ENCODE peak calls at places on chromosomes 3 and 15, in six cellular contexts. One of them, this sample, is unnamed.

GRCh38 chr3:156816794-156817741 is 9.1 kb upstream of the LEKR1 start:
- ATAC-seq in HepG2: peak; percentile 34
- ATAC-seq in K562: peak; percentile 85
- ATAC-seq in upper lobe of left lung: peak; percentile 97
- ATAC-seq in GM12878: peak; percentile 78
- ATAC-seq in A549: peak; percentile 81
- ATAC-seq in this sample: peak; percentile 92

GRCh38 chr3:44128057-44128775 is 113.5 kb upstream of the TOPAZ1 start:
- ATAC-seq in A549: no peak
- ATAC-seq in upper lobe of left lung: no peak
- ATAC-seq in GM12878: no peak
- ATAC-seq in HepG2: no peak
- ATAC-seq in K562: no peak
- ATAC-seq in this sample: no peak

GRCh38 chr3:71104090-71104489 is 479.4 kb downstream of the FOXP1 start:
- ATAC-seq in GM12878: no peak
- ATAC-seq in upper lobe of left lung: peak; percentile 51
- ATAC-seq in K562: no peak
- ATAC-seq in A549: no peak
- ATAC-seq in HepG2: no peak
- ATAC-seq in this sample: no peak

GRCh38 chr3:98021821-98022220 is 13.3 kb downstream of the GABRR3 start:
- ATAC-seq in GM12878: peak; percentile 52
- ATAC-seq in HepG2: no peak
- ATAC-seq in K562: no peak
- ATAC-seq in upper lobe of left lung: peak; percentile 27
- ATAC-seq in A549: peak; percentile 34
- ATAC-seq in this sample: no peak

GRCh38 chr3:126274735-126275734 is 82.2 kb downstream of the KLF15 start:
- ATAC-seq in GM12878: no peak
- ATAC-seq in upper lobe of left lung: peak; percentile 29
- ATAC-seq in A549: no peak
- ATAC-seq in HepG2: peak; percentile 39
- ATAC-seq in K562: no peak
- ATAC-seq in this sample: no peak

GRCh38 chr3:32707026-32707370 is 22.0 kb downstream of the CNOT10 start:
- ATAC-seq in A549: no peak
- ATAC-seq in GM12878: no peak
- ATAC-seq in K562: no peak
- ATAC-seq in upper lobe of left lung: no peak
- ATAC-seq in HepG2: no peak
- ATAC-seq in this sample: no peak

GRCh38 chr3:33025648-33026178 is 71.2 kb downstream of the GLB1 start:
- ATAC-seq in K562: no peak
- ATAC-seq in HepG2: no peak
- ATAC-seq in A549: no peak
- ATAC-seq in GM12878: no peak
- ATAC-seq in upper lobe of left lung: no peak
- ATAC-seq in this sample: no peak

GRCh38 chr15:64032327-64032726 is 14.0 kb downstream of the DAPK2 start:
- ATAC-seq in upper lobe of left lung: no peak
- ATAC-seq in GM12878: no peak
- ATAC-seq in A549: no peak
- ATAC-seq in K562: peak; percentile 65
- ATAC-seq in HepG2: no peak
- ATAC-seq in this sample: no peak

GRCh38 chr15:66830358-66830757 is 128.3 kb downstream of the SMAD6 start:
- ATAC-seq in upper lobe of left lung: no peak
- ATAC-seq in HepG2: no peak
- ATAC-seq in K562: no peak
- ATAC-seq in A549: peak; percentile 87
- ATAC-seq in GM12878: no peak
- ATAC-seq in this sample: no peak

GRCh38 chr15:77276096-77276495 is 143.8 kb downstream of the PEAK1 start:
- ATAC-seq in GM12878: no peak
- ATAC-seq in upper lobe of left lung: no peak
- ATAC-seq in HepG2: no peak
- ATAC-seq in K562: no peak
- ATAC-seq in A549: no peak
- ATAC-seq in this sample: no peak

GRCh38 chr3:140386357-140387100 is 291.3 kb upstream of the TRIM42 start:
- ATAC-seq in upper lobe of left lung: peak; percentile 35
- ATAC-seq in K562: peak; percentile 84
- ATAC-seq in A549: no peak
- ATAC-seq in HepG2: peak; percentile 41
- ATAC-seq in GM12878: no peak
- ATAC-seq in this sample: no peak

GRCh38 chr3:108175352-108175751 is 46.9 kb downstream of the IFT57 start:
- ATAC-seq in A549: no peak
- ATAC-seq in GM12878: no peak
- ATAC-seq in HepG2: no peak
- ATAC-seq in K562: no peak
- ATAC-seq in upper lobe of left lung: no peak
- ATAC-seq in this sample: no peak

GRCh38 chr15:62594017-62594416 is 428.9 kb upstream of the C2CD4B start:
- ATAC-seq in A549: no peak
- ATAC-seq in upper lobe of left lung: no peak
- ATAC-seq in K562: no peak
- ATAC-seq in HepG2: peak; percentile 72
- ATAC-seq in GM12878: no peak
- ATAC-seq in this sample: no peak

GRCh38 chr3:25604107-25604805 is 60.5 kb downstream of the TOP2B start:
- ATAC-seq in GM12878: peak; percentile 54
- ATAC-seq in upper lobe of left lung: peak; percentile 91
- ATAC-seq in A549: peak; percentile 88
- ATAC-seq in HepG2: no peak
- ATAC-seq in K562: peak; percentile 99
- ATAC-seq in this sample: peak; percentile 71

GRCh38 chr3:99651561-99651960 is 13.2 kb downstream of the COL8A1 start:
- ATAC-seq in K562: no peak
- ATAC-seq in A549: peak; percentile 73
- ATAC-seq in HepG2: no peak
- ATAC-seq in upper lobe of left lung: peak; percentile 77
- ATAC-seq in GM12878: no peak
- ATAC-seq in this sample: peak; percentile 69

GRCh38 chr3:66110840-66111239 is 72.1 kb upstream of the MAGI1 start:
- ATAC-seq in upper lobe of left lung: no peak
- ATAC-seq in A549: no peak
- ATAC-seq in GM12878: no peak
- ATAC-seq in HepG2: peak; percentile 46
- ATAC-seq in K562: no peak
- ATAC-seq in this sample: peak; percentile 68

GRCh38 chr15:62464705-62465104 is 299.6 kb upstream of the C2CD4B start:
- ATAC-seq in upper lobe of left lung: no peak
- ATAC-seq in GM12878: no peak
- ATAC-seq in HepG2: no peak
- ATAC-seq in K562: no peak
- ATAC-seq in A549: no peak
- ATAC-seq in this sample: no peak

GRCh38 chr3:44208568-44208967 is 33.1 kb upstream of the TOPAZ1 start:
- ATAC-seq in K562: no peak
- ATAC-seq in GM12878: no peak
- ATAC-seq in HepG2: no peak
- ATAC-seq in A549: no peak
- ATAC-seq in upper lobe of left lung: no peak
- ATAC-seq in this sample: no peak

GRCh38 chr3:168117853-168118313 is 22.2 kb upstream of the GOLIM4 start:
- ATAC-seq in HepG2: peak; percentile 92
- ATAC-seq in upper lobe of left lung: peak; percentile 41
- ATAC-seq in A549: no peak
- ATAC-seq in K562: peak; percentile 43
- ATAC-seq in GM12878: peak; percentile 61
- ATAC-seq in this sample: no peak

GRCh38 chr3:151404316-151404715 is 19.8 kb upstream of the P2RY12 start:
- ATAC-seq in K562: no peak
- ATAC-seq in GM12878: peak; percentile 82
- ATAC-seq in A549: no peak
- ATAC-seq in upper lobe of left lung: peak; percentile 65
- ATAC-seq in HepG2: no peak
- ATAC-seq in this sample: no peak

GRCh38 chr3:9125278-9125951 is 124.0 kb downstream of the SRGAP3 start:
- ATAC-seq in K562: no peak
- ATAC-seq in A549: no peak
- ATAC-seq in upper lobe of left lung: no peak
- ATAC-seq in HepG2: no peak
- ATAC-seq in GM12878: no peak
- ATAC-seq in this sample: no peak

GRCh38 chr3:128875556-128876120 is 3.8 kb upstream of the ACAD9 start:
- ATAC-seq in A549: peak; percentile 59
- ATAC-seq in upper lobe of left lung: no peak
- ATAC-seq in HepG2: peak; percentile 75
- ATAC-seq in GM12878: peak; percentile 73
- ATAC-seq in K562: peak; percentile 75
- ATAC-seq in this sample: no peak

GRCh38 chr3:37257581-37257980 is 83.2 kb upstream of the LRRFIP2 start:
- ATAC-seq in GM12878: no peak
- ATAC-seq in upper lobe of left lung: no peak
- ATAC-seq in K562: no peak
- ATAC-seq in A549: no peak
- ATAC-seq in HepG2: no peak
- ATAC-seq in this sample: no peak

GRCh38 chr3:177772908-177773557 is 575.8 kb upstream of the TBL1XR1 start:
- ATAC-seq in GM12878: peak; percentile 63
- ATAC-seq in K562: no peak
- ATAC-seq in upper lobe of left lung: no peak
- ATAC-seq in A549: no peak
- ATAC-seq in HepG2: no peak
- ATAC-seq in this sample: no peak

GRCh38 chr3:134603480-134603879 is 47.3 kb downstream of the KY start:
- ATAC-seq in GM12878: no peak
- ATAC-seq in A549: no peak
- ATAC-seq in upper lobe of left lung: no peak
- ATAC-seq in HepG2: no peak
- ATAC-seq in K562: no peak
- ATAC-seq in this sample: no peak

GRCh38 chr3:132231633-132232032 is 85.6 kb upstream of the ACP3 start:
- ATAC-seq in A549: peak; percentile 32
- ATAC-seq in K562: no peak
- ATAC-seq in upper lobe of left lung: no peak
- ATAC-seq in GM12878: no peak
- ATAC-seq in HepG2: no peak
- ATAC-seq in this sample: no peak

GRCh38 chr3:109685084-109686079 is 348.0 kb upstream of the DPPA4 start:
- ATAC-seq in K562: no peak
- ATAC-seq in A549: peak; percentile 99
- ATAC-seq in HepG2: no peak
- ATAC-seq in upper lobe of left lung: peak; percentile 88
- ATAC-seq in GM12878: no peak
- ATAC-seq in this sample: peak; percentile 95

GRCh38 chr15:41894251-41894790 is 468 bp upstream of the SPTBN5 start:
- ATAC-seq in K562: peak; percentile 8
- ATAC-seq in upper lobe of left lung: peak; percentile 3
- ATAC-seq in A549: peak; percentile 10
- ATAC-seq in GM12878: no peak
- ATAC-seq in HepG2: peak; percentile 31
- ATAC-seq in this sample: no peak

GRCh38 chr3:195133462-195133861 is 137.5 kb downstream of the XXYLT1 start:
- ATAC-seq in A549: no peak
- ATAC-seq in GM12878: no peak
- ATAC-seq in K562: peak; percentile 25
- ATAC-seq in HepG2: no peak
- ATAC-seq in upper lobe of left lung: peak; percentile 59
- ATAC-seq in this sample: peak; percentile 84
- TF ChIP-seq EP300 in A549: no peak
- TF ChIP-seq EP300 in GM12878: no peak
- TF ChIP-seq EP300 in K562: no peak
- TF ChIP-seq EP300 in HepG2: no peak
- TF ChIP-seq EP300 in upper lobe of left lung: no peak
- TF ChIP-seq EP300 in this sample: no peak

DNA sequence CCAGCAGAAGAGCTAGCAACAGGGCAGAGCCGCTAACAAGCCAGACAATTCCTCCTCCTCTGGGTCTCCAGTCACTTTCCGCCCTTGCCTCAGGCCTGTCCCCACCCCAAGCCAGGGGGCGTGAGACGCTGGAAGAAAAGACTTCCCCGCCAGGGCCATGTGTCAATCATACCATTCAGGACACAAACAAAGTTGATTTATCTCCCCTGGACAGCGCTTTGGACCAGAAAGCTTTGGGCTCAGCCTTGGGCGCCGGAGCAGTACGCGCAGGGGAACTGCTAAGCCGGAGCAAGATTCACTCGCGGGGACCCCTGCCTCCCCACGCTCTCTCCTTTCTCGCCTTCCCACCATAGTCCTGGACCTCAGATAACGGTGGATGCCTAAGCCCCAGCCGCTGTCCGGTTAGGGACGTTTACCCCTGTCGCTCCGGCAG is 479 bp downstream of the LRRC2 start:
- ATAC-seq in A549: no peak
- ATAC-seq in GM12878: no peak
- ATAC-seq in upper lobe of left lung: peak; percentile 53
- ATAC-seq in K562: peak; percentile 72
- ATAC-seq in HepG2: peak; percentile 85
- ATAC-seq in this sample: peak; percentile 26
- H3K4me3 ChIP-seq in A549: peak overlapping the region; percentile 40
- H3K4me3 ChIP-seq in GM12878: no peak overlapping the region
- H3K4me3 ChIP-seq in upper lobe of left lung: peak overlapping the region; percentile 49
- H3K4me3 ChIP-seq in K562: peak overlapping the region; percentile 14
- H3K4me3 ChIP-seq in HepG2: peak overlapping the region; percentile 78
- H3K4me3 ChIP-seq in this sample: peak overlapping the region; percentile 23

GRCh38 chr15:25185791-25186190 is 231.0 kb downstream of the SNRPN start:
- ATAC-seq in GM12878: no peak
- ATAC-seq in HepG2: no peak
- ATAC-seq in A549: no peak
- ATAC-seq in K562: no peak
- ATAC-seq in upper lobe of left lung: no peak
- ATAC-seq in this sample: no peak
- H3K9me3 ChIP-seq in GM12878: peaks cover 3% of the 10 kb centered on the region
- H3K9me3 ChIP-seq in HepG2: peaks cover 99% of the 10 kb centered on the region
- H3K9me3 ChIP-seq in A549: no peaks in the 10 kb centered on the region
- H3K9me3 ChIP-seq in K562: no peaks in the 10 kb centered on the region
- H3K9me3 ChIP-seq in upper lobe of left lung: peaks cover 14% of the 10 kb centered on the region
- H3K9me3 ChIP-seq in this sample: no peaks in the 10 kb centered on the region

DNA sequence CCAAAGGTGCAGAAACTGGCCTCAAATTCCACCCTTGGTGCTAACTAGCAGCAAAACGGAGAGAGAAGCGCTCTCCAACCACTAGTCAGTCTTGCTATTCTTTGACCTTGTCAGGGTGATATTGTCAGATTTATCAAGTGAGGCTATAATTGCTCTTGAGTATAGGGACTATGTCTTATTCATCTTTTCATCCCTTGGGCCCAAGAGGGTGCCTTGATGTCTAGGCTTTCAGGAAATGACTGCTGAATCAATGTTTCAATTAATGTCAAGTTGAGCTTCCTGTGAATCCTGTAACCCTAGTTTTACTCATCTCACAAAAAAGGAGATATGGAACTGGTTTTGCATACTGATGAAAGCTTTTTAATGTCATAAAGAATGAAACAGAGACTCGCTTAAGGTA is 701.3 kb downstream of the EDEM1 start:
- ATAC-seq in A549: no peak
- ATAC-seq in upper lobe of left lung: no peak
- ATAC-seq in K562: no peak
- ATAC-seq in HepG2: no peak
- ATAC-seq in GM12878: no peak
- ATAC-seq in this sample: no peak
- TF ChIP-seq EP300 in A549: no peak
- TF ChIP-seq EP300 in upper lobe of left lung: no peak
- TF ChIP-seq EP300 in K562: no peak
- TF ChIP-seq EP300 in HepG2: no peak
- TF ChIP-seq EP300 in GM12878: no peak
- TF ChIP-seq EP300 in this sample: no peak

This sample was measured in gastroesophageal sphincter.